ENCODE peak calls at places on chromosome 14, in seven cellular contexts. One of them, this sample, is unnamed.

GRCh38 chr14:80638620-80639215 is 302.8 kb downstream of the CEP128 start:
- DNase-seq in GM23338: no peak
- DNase-seq in lung: no peak
- DNase-seq in A549: peak
- DNase-seq in keratinocyte: no peak
- DNase-seq in mammary epithelial cell: peak
- DNase-seq in omental fat pad: no peak
- DNase-seq in this sample: no peak

GRCh38 chr14:35573911-35574310 is 39.9 kb downstream of the INSM2 start:
- DNase-seq in GM23338: no peak
- DNase-seq in lung: no peak
- DNase-seq in A549: no peak
- DNase-seq in keratinocyte: no peak
- DNase-seq in mammary epithelial cell: no peak
- DNase-seq in omental fat pad: no peak
- DNase-seq in this sample: no peak

GRCh38 chr14:98906123-98906995 is 365.6 kb downstream of the BCL11B start:
- DNase-seq in GM23338: no peak
- DNase-seq in lung: peak
- DNase-seq in A549: peak
- DNase-seq in keratinocyte: peak
- DNase-seq in mammary epithelial cell: peak
- DNase-seq in omental fat pad: no peak
- DNase-seq in this sample: no peak

GRCh38 chr14:95828649-95829265 is 47.9 kb upstream of the TUNAR start:
- DNase-seq in GM23338: no peak
- DNase-seq in lung: no peak
- DNase-seq in A549: no peak
- DNase-seq in keratinocyte: no peak
- DNase-seq in mammary epithelial cell: no peak
- DNase-seq in omental fat pad: no peak
- DNase-seq in this sample: no peak

GRCh38 chr14:99636487-99636886 is 8.4 kb upstream of the HHIPL1 start:
- DNase-seq in GM23338: no peak
- DNase-seq in lung: no peak
- DNase-seq in A549: no peak
- DNase-seq in keratinocyte: no peak
- DNase-seq in mammary epithelial cell: no peak
- DNase-seq in omental fat pad: no peak
- DNase-seq in this sample: no peak

GRCh38 chr14:71574976-71575375 is 357.3 kb upstream of the RGS6 start:
- DNase-seq in GM23338: peak
- DNase-seq in lung: no peak
- DNase-seq in A549: peak
- DNase-seq in keratinocyte: no peak
- DNase-seq in mammary epithelial cell: peak
- DNase-seq in omental fat pad: no peak
- DNase-seq in this sample: no peak

GRCh38 chr14:83483063-83483462 is 1949.4 kb upstream of the SEL1L start:
- DNase-seq in GM23338: no peak
- DNase-seq in lung: no peak
- DNase-seq in A549: no peak
- DNase-seq in keratinocyte: no peak
- DNase-seq in mammary epithelial cell: no peak
- DNase-seq in omental fat pad: no peak
- DNase-seq in this sample: no peak

GRCh38 chr14:61530896-61531295 is 164.4 kb upstream of the HIF1A start:
- DNase-seq in GM23338: no peak
- DNase-seq in lung: no peak
- DNase-seq in A549: no peak
- DNase-seq in keratinocyte: no peak
- DNase-seq in mammary epithelial cell: no peak
- DNase-seq in omental fat pad: no peak
- DNase-seq in this sample: no peak

GRCh38 chr14:21498540-21499526 is 12.3 kb downstream of the METTL3 start:
- DNase-seq in GM23338: peak
- DNase-seq in lung: no peak
- DNase-seq in A549: peak
- DNase-seq in keratinocyte: no peak
- DNase-seq in mammary epithelial cell: peak
- DNase-seq in omental fat pad: no peak
- DNase-seq in this sample: no peak

GRCh38 chr14:82431031-82431430 is 897.4 kb upstream of the SEL1L start:
- DNase-seq in GM23338: no peak
- DNase-seq in lung: no peak
- DNase-seq in A549: no peak
- DNase-seq in keratinocyte: no peak
- DNase-seq in mammary epithelial cell: no peak
- DNase-seq in omental fat pad: no peak
- DNase-seq in this sample: no peak

GRCh38 chr14:77053046-77053841 is 24.7 kb upstream of the IRF2BPL start:
- DNase-seq in GM23338: peak
- DNase-seq in lung: peak
- DNase-seq in A549: no peak
- DNase-seq in keratinocyte: no peak
- DNase-seq in mammary epithelial cell: no peak
- DNase-seq in omental fat pad: peak
- DNase-seq in this sample: no peak

GRCh38 chr14:69750495-69750894 is 16.4 kb upstream of the SRSF5 start:
- DNase-seq in GM23338: no peak
- DNase-seq in lung: no peak
- DNase-seq in A549: no peak
- DNase-seq in keratinocyte: no peak
- DNase-seq in mammary epithelial cell: no peak
- DNase-seq in omental fat pad: no peak
- DNase-seq in this sample: no peak

GRCh38 chr14:70359076-70359424 is 433 bp downstream of the COX16 start:
- DNase-seq in GM23338: no peak
- DNase-seq in lung: no peak
- DNase-seq in A549: no peak
- DNase-seq in keratinocyte: no peak
- DNase-seq in mammary epithelial cell: no peak
- DNase-seq in omental fat pad: no peak
- DNase-seq in this sample: no peak

GRCh38 chr14:71693373-71693772 is 238.9 kb upstream of the RGS6 start:
- DNase-seq in GM23338: no peak
- DNase-seq in lung: no peak
- DNase-seq in A549: no peak
- DNase-seq in keratinocyte: no peak
- DNase-seq in mammary epithelial cell: no peak
- DNase-seq in omental fat pad: no peak
- DNase-seq in this sample: no peak

GRCh38 chr14:104082807-104083206 is 2.7 kb upstream of the ASPG start:
- DNase-seq in GM23338: no peak
- DNase-seq in lung: peak
- DNase-seq in A549: no peak
- DNase-seq in keratinocyte: no peak
- DNase-seq in mammary epithelial cell: no peak
- DNase-seq in omental fat pad: no peak
- DNase-seq in this sample: peak

DNA sequence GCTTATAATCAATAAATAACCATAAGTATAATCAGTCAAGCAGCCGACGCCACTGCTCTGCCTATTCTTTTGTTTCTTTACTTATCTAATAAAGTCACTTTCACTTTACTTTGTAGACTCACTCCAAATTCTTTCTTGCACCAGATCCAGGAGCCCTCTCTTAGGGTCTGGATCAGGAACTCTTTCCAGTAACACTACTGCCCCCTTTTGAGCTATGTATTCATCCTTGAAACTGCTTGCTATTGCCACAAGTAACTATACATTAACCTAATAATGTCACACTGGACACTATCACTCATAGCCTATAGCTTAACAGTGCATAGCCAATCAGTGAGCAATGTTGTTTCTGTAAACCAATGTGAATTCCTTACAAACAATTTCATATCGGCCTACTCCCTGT is 2.8 kb upstream of the NID2 start:
- DNase-seq in GM23338: peak
- DNase-seq in lung: no peak
- DNase-seq in A549: no peak
- DNase-seq in keratinocyte: no peak
- DNase-seq in mammary epithelial cell: no peak
- DNase-seq in omental fat pad: no peak
- DNase-seq in this sample: no peak
- TF ChIP-seq CTCF in GM23338: peak
- TF ChIP-seq CTCF in lung: no peak
- TF ChIP-seq CTCF in A549: peak
- TF ChIP-seq CTCF in keratinocyte: no peak
- TF ChIP-seq CTCF in mammary epithelial cell: no peak
- TF ChIP-seq CTCF in omental fat pad: no peak
- TF ChIP-seq CTCF in this sample: peak

GRCh38 chr14:102213984-102214658 is 74.4 kb downstream of the WDR20 start:
- DNase-seq in GM23338: peak
- DNase-seq in lung: no peak
- DNase-seq in A549: peak
- DNase-seq in keratinocyte: no peak
- DNase-seq in mammary epithelial cell: no peak
- DNase-seq in omental fat pad: no peak
- DNase-seq in this sample: no peak
- TF ChIP-seq CTCF in GM23338: peak
- TF ChIP-seq CTCF in lung: no peak
- TF ChIP-seq CTCF in A549: peak
- TF ChIP-seq CTCF in keratinocyte: no peak
- TF ChIP-seq CTCF in mammary epithelial cell: peak
- TF ChIP-seq CTCF in omental fat pad: no peak
- TF ChIP-seq CTCF in this sample: peak

DNA sequence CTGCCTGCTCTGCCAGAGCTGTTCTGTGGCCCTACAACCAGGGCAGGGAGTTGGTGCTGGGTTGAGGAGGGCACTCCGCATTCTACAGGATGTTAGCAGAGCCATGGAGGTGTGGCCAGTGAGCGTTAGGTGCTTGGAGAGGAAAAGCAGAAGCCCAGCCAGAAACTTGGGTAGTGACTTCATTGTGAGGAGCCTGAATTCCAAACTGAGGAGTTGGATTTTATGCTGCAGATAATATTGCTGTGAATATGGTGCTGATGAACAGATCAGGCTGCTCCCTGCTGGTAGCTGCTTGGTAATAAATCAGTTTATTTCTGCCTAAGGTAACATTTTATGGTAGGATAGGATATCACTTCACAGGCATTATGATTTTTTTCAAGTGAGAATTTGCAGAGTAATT is 7.1 kb upstream of the CCDC175 start:
- DNase-seq in GM23338: peak
- DNase-seq in lung: no peak
- DNase-seq in A549: no peak
- DNase-seq in keratinocyte: no peak
- DNase-seq in mammary epithelial cell: no peak
- DNase-seq in omental fat pad: no peak
- DNase-seq in this sample: no peak
- TF ChIP-seq CTCF in GM23338: peak
- TF ChIP-seq CTCF in lung: no peak
- TF ChIP-seq CTCF in A549: no peak
- TF ChIP-seq CTCF in keratinocyte: no peak
- TF ChIP-seq CTCF in mammary epithelial cell: peak
- TF ChIP-seq CTCF in omental fat pad: no peak
- TF ChIP-seq CTCF in this sample: peak

GRCh38 chr14:75229923-75230792 is 48.5 kb upstream of the FOS start:
- DNase-seq in GM23338: peak
- DNase-seq in lung: no peak
- DNase-seq in A549: peak
- DNase-seq in keratinocyte: peak
- DNase-seq in mammary epithelial cell: peak
- DNase-seq in omental fat pad: no peak
- DNase-seq in this sample: no peak
- TF ChIP-seq CTCF in GM23338: no peak
- TF ChIP-seq CTCF in lung: no peak
- TF ChIP-seq CTCF in A549: no peak
- TF ChIP-seq CTCF in keratinocyte: no peak
- TF ChIP-seq CTCF in mammary epithelial cell: peak
- TF ChIP-seq CTCF in omental fat pad: no peak
- TF ChIP-seq CTCF in this sample: peak

DNA sequence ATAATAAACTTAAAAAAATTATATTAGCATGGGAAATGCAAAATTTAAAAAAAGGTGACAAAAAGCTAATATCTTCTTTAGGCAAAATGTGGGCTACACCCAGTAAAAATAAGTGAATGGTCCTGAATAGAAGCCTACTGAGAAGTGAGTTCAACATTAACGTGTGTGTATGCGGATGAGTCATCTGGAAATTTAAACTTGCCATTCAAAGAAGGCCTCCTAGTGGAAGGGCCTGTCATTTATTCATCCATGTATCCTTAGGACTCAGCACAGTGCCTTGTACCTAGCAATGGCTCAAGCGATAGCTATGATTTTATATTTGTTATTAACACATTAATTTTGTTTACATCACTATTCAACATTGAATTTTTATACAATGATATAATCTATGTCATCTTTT is 226.2 kb downstream of the NUBPL start:
- DNase-seq in GM23338: no peak
- DNase-seq in lung: no peak
- DNase-seq in A549: peak
- DNase-seq in keratinocyte: no peak
- DNase-seq in mammary epithelial cell: peak
- DNase-seq in omental fat pad: no peak
- DNase-seq in this sample: no peak
- TF ChIP-seq CTCF in GM23338: no peak
- TF ChIP-seq CTCF in lung: no peak
- TF ChIP-seq CTCF in A549: peak
- TF ChIP-seq CTCF in keratinocyte: peak
- TF ChIP-seq CTCF in mammary epithelial cell: peak
- TF ChIP-seq CTCF in omental fat pad: no peak
- TF ChIP-seq CTCF in this sample: peak

This sample was measured in chondrocyte.